ENCODE peak calls at places on chromosomes 7 and 10, in eight cellular contexts. One of them, this sample, is unnamed.

GRCh38 chr10:58372630-58373445 is 12.4 kb upstream of the TFAM start:
- ATAC-seq in stimulated activated naive CD8-positive, alpha-beta T cell treated with anti-CD3 and anti-CD28 coated beads, Interleukin-15, Interleukin-2, amounts not matched to agents 100 U/mL and 50 U/mL, for 24 hours: no peak
- ATAC-seq in heart right ventricle: peak; percentile 46
- ATAC-seq in right cardiac atrium: no peak
- ATAC-seq in left cardiac atrium: no peak
- ATAC-seq in activated T-cell treated with anti-CD3 and anti-CD28 coated beads, Interleukin-2, amount 50 U/mL, for 72 hours: no peak
- ATAC-seq in K562: peak; percentile 60
- ATAC-seq in stimulated activated naive B cell treated with anti-CD40 and anti-IgM and Interleukin-4, amounts not matched to agents 10 μg/mL and 1 μg/mL and 100 μg/mL, for 72 hours: peak; percentile 80
- ATAC-seq in this sample: peak; percentile 73

GRCh38 chr10:84179059-84179710 is 5.6 kb downstream of the GPR15LG start:
- ATAC-seq in K562: no peak
- ATAC-seq in stimulated activated naive B cell treated with anti-CD40 and anti-IgM and Interleukin-4, amounts not matched to agents 10 μg/mL and 1 μg/mL and 100 μg/mL, for 72 hours: peak; percentile 91
- ATAC-seq in heart right ventricle: no peak
- ATAC-seq in left cardiac atrium: no peak
- ATAC-seq in right cardiac atrium: peak; percentile 49
- ATAC-seq in activated T-cell treated with anti-CD3 and anti-CD28 coated beads, Interleukin-2, amount 50 U/mL, for 72 hours: peak; percentile 64
- ATAC-seq in stimulated activated naive CD8-positive, alpha-beta T cell treated with anti-CD3 and anti-CD28 coated beads, Interleukin-15, Interleukin-2, amounts not matched to agents 100 U/mL and 50 U/mL, for 24 hours: peak; percentile 44
- ATAC-seq in this sample: peak; percentile 91

GRCh38 chr7:33477719-33478480 is 348.5 kb downstream of the BBS9 start:
- ATAC-seq in left cardiac atrium: no peak
- ATAC-seq in stimulated activated naive CD8-positive, alpha-beta T cell treated with anti-CD3 and anti-CD28 coated beads, Interleukin-15, Interleukin-2, amounts not matched to agents 100 U/mL and 50 U/mL, for 24 hours: no peak
- ATAC-seq in stimulated activated naive B cell treated with anti-CD40 and anti-IgM and Interleukin-4, amounts not matched to agents 10 μg/mL and 1 μg/mL and 100 μg/mL, for 72 hours: no peak
- ATAC-seq in K562: no peak
- ATAC-seq in activated T-cell treated with anti-CD3 and anti-CD28 coated beads, Interleukin-2, amount 50 U/mL, for 72 hours: no peak
- ATAC-seq in right cardiac atrium: no peak
- ATAC-seq in heart right ventricle: no peak
- ATAC-seq in this sample: no peak

GRCh38 chr7:105102557-105103352 is 88.8 kb downstream of the KMT2E start:
- ATAC-seq in heart right ventricle: no peak
- ATAC-seq in activated T-cell treated with anti-CD3 and anti-CD28 coated beads, Interleukin-2, amount 50 U/mL, for 72 hours: no peak
- ATAC-seq in stimulated activated naive CD8-positive, alpha-beta T cell treated with anti-CD3 and anti-CD28 coated beads, Interleukin-15, Interleukin-2, amounts not matched to agents 100 U/mL and 50 U/mL, for 24 hours: no peak
- ATAC-seq in left cardiac atrium: no peak
- ATAC-seq in K562: no peak
- ATAC-seq in stimulated activated naive B cell treated with anti-CD40 and anti-IgM and Interleukin-4, amounts not matched to agents 10 μg/mL and 1 μg/mL and 100 μg/mL, for 72 hours: no peak
- ATAC-seq in right cardiac atrium: no peak
- ATAC-seq in this sample: no peak

GRCh38 chr10:79542619-79543018 is 17.6 kb downstream of the SFTPA2 start:
- ATAC-seq in K562: no peak
- ATAC-seq in right cardiac atrium: no peak
- ATAC-seq in activated T-cell treated with anti-CD3 and anti-CD28 coated beads, Interleukin-2, amount 50 U/mL, for 72 hours: no peak
- ATAC-seq in left cardiac atrium: no peak
- ATAC-seq in stimulated activated naive B cell treated with anti-CD40 and anti-IgM and Interleukin-4, amounts not matched to agents 10 μg/mL and 1 μg/mL and 100 μg/mL, for 72 hours: no peak
- ATAC-seq in stimulated activated naive CD8-positive, alpha-beta T cell treated with anti-CD3 and anti-CD28 coated beads, Interleukin-15, Interleukin-2, amounts not matched to agents 100 U/mL and 50 U/mL, for 24 hours: no peak
- ATAC-seq in heart right ventricle: no peak
- ATAC-seq in this sample: no peak

GRCh38 chr10:77872947-77873557 is 53.5 kb downstream of the DLG5 start:
- ATAC-seq in heart right ventricle: no peak
- ATAC-seq in left cardiac atrium: no peak
- ATAC-seq in activated T-cell treated with anti-CD3 and anti-CD28 coated beads, Interleukin-2, amount 50 U/mL, for 72 hours: no peak
- ATAC-seq in K562: no peak
- ATAC-seq in stimulated activated naive B cell treated with anti-CD40 and anti-IgM and Interleukin-4, amounts not matched to agents 10 μg/mL and 1 μg/mL and 100 μg/mL, for 72 hours: no peak
- ATAC-seq in stimulated activated naive CD8-positive, alpha-beta T cell treated with anti-CD3 and anti-CD28 coated beads, Interleukin-15, Interleukin-2, amounts not matched to agents 100 U/mL and 50 U/mL, for 24 hours: no peak
- ATAC-seq in right cardiac atrium: no peak
- ATAC-seq in this sample: no peak

GRCh38 chr10:70537398-70538194 is 59.0 kb downstream of the PALD1 start:
- ATAC-seq in heart right ventricle: no peak
- ATAC-seq in left cardiac atrium: no peak
- ATAC-seq in K562: peak; percentile 82
- ATAC-seq in stimulated activated naive B cell treated with anti-CD40 and anti-IgM and Interleukin-4, amounts not matched to agents 10 μg/mL and 1 μg/mL and 100 μg/mL, for 72 hours: peak; percentile 41
- ATAC-seq in right cardiac atrium: no peak
- ATAC-seq in activated T-cell treated with anti-CD3 and anti-CD28 coated beads, Interleukin-2, amount 50 U/mL, for 72 hours: peak; percentile 26
- ATAC-seq in stimulated activated naive CD8-positive, alpha-beta T cell treated with anti-CD3 and anti-CD28 coated beads, Interleukin-15, Interleukin-2, amounts not matched to agents 100 U/mL and 50 U/mL, for 24 hours: peak; percentile 8
- ATAC-seq in this sample: no peak

GRCh38 chr10:125775491-125776106 is at the start of gene MMP21:
- ATAC-seq in stimulated activated naive CD8-positive, alpha-beta T cell treated with anti-CD3 and anti-CD28 coated beads, Interleukin-15, Interleukin-2, amounts not matched to agents 100 U/mL and 50 U/mL, for 24 hours: no peak
- ATAC-seq in heart right ventricle: no peak
- ATAC-seq in left cardiac atrium: no peak
- ATAC-seq in right cardiac atrium: no peak
- ATAC-seq in K562: no peak
- ATAC-seq in stimulated activated naive B cell treated with anti-CD40 and anti-IgM and Interleukin-4, amounts not matched to agents 10 μg/mL and 1 μg/mL and 100 μg/mL, for 72 hours: no peak
- ATAC-seq in activated T-cell treated with anti-CD3 and anti-CD28 coated beads, Interleukin-2, amount 50 U/mL, for 72 hours: no peak
- ATAC-seq in this sample: no peak

GRCh38 chr10:98664329-98665042 is 217.8 kb upstream of the HPS1 start:
- ATAC-seq in activated T-cell treated with anti-CD3 and anti-CD28 coated beads, Interleukin-2, amount 50 U/mL, for 72 hours: peak; percentile 62
- ATAC-seq in left cardiac atrium: no peak
- ATAC-seq in K562: peak; percentile 74
- ATAC-seq in stimulated activated naive B cell treated with anti-CD40 and anti-IgM and Interleukin-4, amounts not matched to agents 10 μg/mL and 1 μg/mL and 100 μg/mL, for 72 hours: peak; percentile 67
- ATAC-seq in stimulated activated naive CD8-positive, alpha-beta T cell treated with anti-CD3 and anti-CD28 coated beads, Interleukin-15, Interleukin-2, amounts not matched to agents 100 U/mL and 50 U/mL, for 24 hours: peak; percentile 36
- ATAC-seq in right cardiac atrium: no peak
- ATAC-seq in heart right ventricle: no peak
- ATAC-seq in this sample: peak; percentile 68

GRCh38 chr7:10889266-10889898 is 84.3 kb upstream of the PHF14 start:
- ATAC-seq in stimulated activated naive CD8-positive, alpha-beta T cell treated with anti-CD3 and anti-CD28 coated beads, Interleukin-15, Interleukin-2, amounts not matched to agents 100 U/mL and 50 U/mL, for 24 hours: peak; percentile 85
- ATAC-seq in activated T-cell treated with anti-CD3 and anti-CD28 coated beads, Interleukin-2, amount 50 U/mL, for 72 hours: peak; percentile 81
- ATAC-seq in heart right ventricle: no peak
- ATAC-seq in K562: peak; percentile 95
- ATAC-seq in left cardiac atrium: peak; percentile 70
- ATAC-seq in stimulated activated naive B cell treated with anti-CD40 and anti-IgM and Interleukin-4, amounts not matched to agents 10 μg/mL and 1 μg/mL and 100 μg/mL, for 72 hours: peak; percentile 93
- ATAC-seq in right cardiac atrium: peak; percentile 63
- ATAC-seq in this sample: peak; percentile 72

GRCh38 chr7:16753932-16754571 is 497 bp downstream of the TSPAN13 start:
- ATAC-seq in activated T-cell treated with anti-CD3 and anti-CD28 coated beads, Interleukin-2, amount 50 U/mL, for 72 hours: peak; percentile 35
- ATAC-seq in right cardiac atrium: peak; percentile 65
- ATAC-seq in heart right ventricle: peak; percentile 74
- ATAC-seq in left cardiac atrium: peak; percentile 60
- ATAC-seq in stimulated activated naive B cell treated with anti-CD40 and anti-IgM and Interleukin-4, amounts not matched to agents 10 μg/mL and 1 μg/mL and 100 μg/mL, for 72 hours: peak; percentile 48
- ATAC-seq in stimulated activated naive CD8-positive, alpha-beta T cell treated with anti-CD3 and anti-CD28 coated beads, Interleukin-15, Interleukin-2, amounts not matched to agents 100 U/mL and 50 U/mL, for 24 hours: peak; percentile 42
- ATAC-seq in K562: peak; percentile 65
- ATAC-seq in this sample: peak; percentile 62

GRCh38 chr10:593901-594457 is 95.5 kb downstream of the DIP2C start:
- ATAC-seq in stimulated activated naive B cell treated with anti-CD40 and anti-IgM and Interleukin-4, amounts not matched to agents 10 μg/mL and 1 μg/mL and 100 μg/mL, for 72 hours: no peak
- ATAC-seq in right cardiac atrium: peak; percentile 87
- ATAC-seq in K562: peak; percentile 55
- ATAC-seq in activated T-cell treated with anti-CD3 and anti-CD28 coated beads, Interleukin-2, amount 50 U/mL, for 72 hours: no peak
- ATAC-seq in left cardiac atrium: peak; percentile 60
- ATAC-seq in stimulated activated naive CD8-positive, alpha-beta T cell treated with anti-CD3 and anti-CD28 coated beads, Interleukin-15, Interleukin-2, amounts not matched to agents 100 U/mL and 50 U/mL, for 24 hours: no peak
- ATAC-seq in heart right ventricle: peak; percentile 34
- ATAC-seq in this sample: no peak

GRCh38 chr10:34116780-34117179 is 698.3 kb downstream of the PARD3 start:
- ATAC-seq in stimulated activated naive B cell treated with anti-CD40 and anti-IgM and Interleukin-4, amounts not matched to agents 10 μg/mL and 1 μg/mL and 100 μg/mL, for 72 hours: no peak
- ATAC-seq in heart right ventricle: peak; percentile 47
- ATAC-seq in right cardiac atrium: peak; percentile 54
- ATAC-seq in activated T-cell treated with anti-CD3 and anti-CD28 coated beads, Interleukin-2, amount 50 U/mL, for 72 hours: no peak
- ATAC-seq in stimulated activated naive CD8-positive, alpha-beta T cell treated with anti-CD3 and anti-CD28 coated beads, Interleukin-15, Interleukin-2, amounts not matched to agents 100 U/mL and 50 U/mL, for 24 hours: no peak
- ATAC-seq in left cardiac atrium: peak; percentile 66
- ATAC-seq in K562: no peak
- ATAC-seq in this sample: no peak

GRCh38 chr7:101099969-101100781 is 14.9 kb downstream of the TRIM56 start:
- ATAC-seq in left cardiac atrium: peak; percentile 98
- ATAC-seq in stimulated activated naive CD8-positive, alpha-beta T cell treated with anti-CD3 and anti-CD28 coated beads, Interleukin-15, Interleukin-2, amounts not matched to agents 100 U/mL and 50 U/mL, for 24 hours: peak; percentile 87
- ATAC-seq in right cardiac atrium: peak; percentile 96
- ATAC-seq in activated T-cell treated with anti-CD3 and anti-CD28 coated beads, Interleukin-2, amount 50 U/mL, for 72 hours: peak; percentile 91
- ATAC-seq in K562: peak; percentile 95
- ATAC-seq in heart right ventricle: peak; percentile 95
- ATAC-seq in stimulated activated naive B cell treated with anti-CD40 and anti-IgM and Interleukin-4, amounts not matched to agents 10 μg/mL and 1 μg/mL and 100 μg/mL, for 72 hours: peak; percentile 78
- ATAC-seq in this sample: peak; percentile 36

GRCh38 chr7:140403878-140404564 is at the start of gene RAB19:
- ATAC-seq in stimulated activated naive CD8-positive, alpha-beta T cell treated with anti-CD3 and anti-CD28 coated beads, Interleukin-15, Interleukin-2, amounts not matched to agents 100 U/mL and 50 U/mL, for 24 hours: peak; percentile 65
- ATAC-seq in activated T-cell treated with anti-CD3 and anti-CD28 coated beads, Interleukin-2, amount 50 U/mL, for 72 hours: peak; percentile 74
- ATAC-seq in left cardiac atrium: peak; percentile 38
- ATAC-seq in heart right ventricle: no peak
- ATAC-seq in right cardiac atrium: peak; percentile 65
- ATAC-seq in stimulated activated naive B cell treated with anti-CD40 and anti-IgM and Interleukin-4, amounts not matched to agents 10 μg/mL and 1 μg/mL and 100 μg/mL, for 72 hours: peak; percentile 80
- ATAC-seq in K562: peak; percentile 65
- ATAC-seq in this sample: peak; percentile 86

GRCh38 chr7:149140784-149141183 is 6.5 kb upstream of the ZNF398 start:
- ATAC-seq in stimulated activated naive B cell treated with anti-CD40 and anti-IgM and Interleukin-4, amounts not matched to agents 10 μg/mL and 1 μg/mL and 100 μg/mL, for 72 hours: no peak
- ATAC-seq in heart right ventricle: no peak
- ATAC-seq in stimulated activated naive CD8-positive, alpha-beta T cell treated with anti-CD3 and anti-CD28 coated beads, Interleukin-15, Interleukin-2, amounts not matched to agents 100 U/mL and 50 U/mL, for 24 hours: no peak
- ATAC-seq in K562: peak; percentile 27
- ATAC-seq in left cardiac atrium: no peak
- ATAC-seq in activated T-cell treated with anti-CD3 and anti-CD28 coated beads, Interleukin-2, amount 50 U/mL, for 72 hours: no peak
- ATAC-seq in right cardiac atrium: no peak
- ATAC-seq in this sample: no peak

GRCh38 chr7:105857009-105857952 is 19.1 kb downstream of the ATXN7L1 start:
- ATAC-seq in stimulated activated naive CD8-positive, alpha-beta T cell treated with anti-CD3 and anti-CD28 coated beads, Interleukin-15, Interleukin-2, amounts not matched to agents 100 U/mL and 50 U/mL, for 24 hours: peak; percentile 28
- ATAC-seq in left cardiac atrium: no peak
- ATAC-seq in activated T-cell treated with anti-CD3 and anti-CD28 coated beads, Interleukin-2, amount 50 U/mL, for 72 hours: no peak
- ATAC-seq in heart right ventricle: no peak
- ATAC-seq in stimulated activated naive B cell treated with anti-CD40 and anti-IgM and Interleukin-4, amounts not matched to agents 10 μg/mL and 1 μg/mL and 100 μg/mL, for 72 hours: no peak
- ATAC-seq in right cardiac atrium: no peak
- ATAC-seq in K562: no peak
- ATAC-seq in this sample: no peak

GRCh38 chr10:12675171-12675570 is 325.8 kb downstream of the CAMK1D start:
- ATAC-seq in right cardiac atrium: no peak
- ATAC-seq in activated T-cell treated with anti-CD3 and anti-CD28 coated beads, Interleukin-2, amount 50 U/mL, for 72 hours: no peak
- ATAC-seq in stimulated activated naive B cell treated with anti-CD40 and anti-IgM and Interleukin-4, amounts not matched to agents 10 μg/mL and 1 μg/mL and 100 μg/mL, for 72 hours: no peak
- ATAC-seq in K562: no peak
- ATAC-seq in left cardiac atrium: no peak
- ATAC-seq in stimulated activated naive CD8-positive, alpha-beta T cell treated with anti-CD3 and anti-CD28 coated beads, Interleukin-15, Interleukin-2, amounts not matched to agents 100 U/mL and 50 U/mL, for 24 hours: no peak
- ATAC-seq in heart right ventricle: no peak
- ATAC-seq in this sample: no peak

GRCh38 chr7:35650751-35651150 is 44.2 kb downstream of the HERPUD2 start:
- ATAC-seq in right cardiac atrium: peak; percentile 20
- ATAC-seq in stimulated activated naive B cell treated with anti-CD40 and anti-IgM and Interleukin-4, amounts not matched to agents 10 μg/mL and 1 μg/mL and 100 μg/mL, for 72 hours: no peak
- ATAC-seq in K562: no peak
- ATAC-seq in heart right ventricle: no peak
- ATAC-seq in stimulated activated naive CD8-positive, alpha-beta T cell treated with anti-CD3 and anti-CD28 coated beads, Interleukin-15, Interleukin-2, amounts not matched to agents 100 U/mL and 50 U/mL, for 24 hours: no peak
- ATAC-seq in activated T-cell treated with anti-CD3 and anti-CD28 coated beads, Interleukin-2, amount 50 U/mL, for 72 hours: no peak
- ATAC-seq in left cardiac atrium: no peak
- ATAC-seq in this sample: no peak

GRCh38 chr7:134701272-134701671 is 54.6 kb downstream of the BPGM start:
- ATAC-seq in stimulated activated naive B cell treated with anti-CD40 and anti-IgM and Interleukin-4, amounts not matched to agents 10 μg/mL and 1 μg/mL and 100 μg/mL, for 72 hours: peak; percentile 54
- ATAC-seq in left cardiac atrium: no peak
- ATAC-seq in stimulated activated naive CD8-positive, alpha-beta T cell treated with anti-CD3 and anti-CD28 coated beads, Interleukin-15, Interleukin-2, amounts not matched to agents 100 U/mL and 50 U/mL, for 24 hours: no peak
- ATAC-seq in heart right ventricle: no peak
- ATAC-seq in right cardiac atrium: peak; percentile 25
- ATAC-seq in K562: peak; percentile 89
- ATAC-seq in activated T-cell treated with anti-CD3 and anti-CD28 coated beads, Interleukin-2, amount 50 U/mL, for 72 hours: peak; percentile 62
- ATAC-seq in this sample: no peak

GRCh38 chr7:51300762-51301674 is 15.6 kb downstream of the COBL start:
- ATAC-seq in stimulated activated naive B cell treated with anti-CD40 and anti-IgM and Interleukin-4, amounts not matched to agents 10 μg/mL and 1 μg/mL and 100 μg/mL, for 72 hours: no peak
- ATAC-seq in heart right ventricle: peak; percentile 55
- ATAC-seq in left cardiac atrium: peak; percentile 24
- ATAC-seq in activated T-cell treated with anti-CD3 and anti-CD28 coated beads, Interleukin-2, amount 50 U/mL, for 72 hours: no peak
- ATAC-seq in stimulated activated naive CD8-positive, alpha-beta T cell treated with anti-CD3 and anti-CD28 coated beads, Interleukin-15, Interleukin-2, amounts not matched to agents 100 U/mL and 50 U/mL, for 24 hours: no peak
- ATAC-seq in K562: no peak
- ATAC-seq in right cardiac atrium: peak; percentile 21
- ATAC-seq in this sample: no peak

GRCh38 chr10:102604379-102604960 is 39.8 kb upstream of the TRIM8 start:
- ATAC-seq in right cardiac atrium: peak; percentile 43
- ATAC-seq in heart right ventricle: peak; percentile 26
- ATAC-seq in K562: no peak
- ATAC-seq in left cardiac atrium: no peak
- ATAC-seq in activated T-cell treated with anti-CD3 and anti-CD28 coated beads, Interleukin-2, amount 50 U/mL, for 72 hours: no peak
- ATAC-seq in stimulated activated naive B cell treated with anti-CD40 and anti-IgM and Interleukin-4, amounts not matched to agents 10 μg/mL and 1 μg/mL and 100 μg/mL, for 72 hours: peak; percentile 12
- ATAC-seq in stimulated activated naive CD8-positive, alpha-beta T cell treated with anti-CD3 and anti-CD28 coated beads, Interleukin-15, Interleukin-2, amounts not matched to agents 100 U/mL and 50 U/mL, for 24 hours: no peak
- ATAC-seq in this sample: no peak

GRCh38 chr10:114638874-114639625 is 19.0 kb downstream of the ABLIM1 start:
- ATAC-seq in stimulated activated naive CD8-positive, alpha-beta T cell treated with anti-CD3 and anti-CD28 coated beads, Interleukin-15, Interleukin-2, amounts not matched to agents 100 U/mL and 50 U/mL, for 24 hours: peak; percentile 66
- ATAC-seq in activated T-cell treated with anti-CD3 and anti-CD28 coated beads, Interleukin-2, amount 50 U/mL, for 72 hours: peak; percentile 26
- ATAC-seq in stimulated activated naive B cell treated with anti-CD40 and anti-IgM and Interleukin-4, amounts not matched to agents 10 μg/mL and 1 μg/mL and 100 μg/mL, for 72 hours: peak; percentile 94
- ATAC-seq in left cardiac atrium: no peak
- ATAC-seq in heart right ventricle: no peak
- ATAC-seq in right cardiac atrium: no peak
- ATAC-seq in K562: no peak
- ATAC-seq in this sample: peak; percentile 89

GRCh38 chr7:1269336-1269890 is 36.7 kb downstream of the UNCX start:
- ATAC-seq in stimulated activated naive CD8-positive, alpha-beta T cell treated with anti-CD3 and anti-CD28 coated beads, Interleukin-15, Interleukin-2, amounts not matched to agents 100 U/mL and 50 U/mL, for 24 hours: no peak
- ATAC-seq in activated T-cell treated with anti-CD3 and anti-CD28 coated beads, Interleukin-2, amount 50 U/mL, for 72 hours: no peak
- ATAC-seq in right cardiac atrium: no peak
- ATAC-seq in left cardiac atrium: no peak
- ATAC-seq in K562: no peak
- ATAC-seq in stimulated activated naive B cell treated with anti-CD40 and anti-IgM and Interleukin-4, amounts not matched to agents 10 μg/mL and 1 μg/mL and 100 μg/mL, for 72 hours: no peak
- ATAC-seq in heart right ventricle: no peak
- ATAC-seq in this sample: no peak

GRCh38 chr7:2688409-2689342 is 674 bp downstream of the AMZ1 start:
- ATAC-seq in right cardiac atrium: no peak
- ATAC-seq in stimulated activated naive B cell treated with anti-CD40 and anti-IgM and Interleukin-4, amounts not matched to agents 10 μg/mL and 1 μg/mL and 100 μg/mL, for 72 hours: peak; percentile 77
- ATAC-seq in stimulated activated naive CD8-positive, alpha-beta T cell treated with anti-CD3 and anti-CD28 coated beads, Interleukin-15, Interleukin-2, amounts not matched to agents 100 U/mL and 50 U/mL, for 24 hours: peak; percentile 45
- ATAC-seq in left cardiac atrium: no peak
- ATAC-seq in K562: no peak
- ATAC-seq in heart right ventricle: no peak
- ATAC-seq in activated T-cell treated with anti-CD3 and anti-CD28 coated beads, Interleukin-2, amount 50 U/mL, for 72 hours: peak; percentile 43
- ATAC-seq in this sample: peak; percentile 71

GRCh38 chr10:8138471-8138870 is 84.0 kb downstream of the GATA3 start:
- ATAC-seq in right cardiac atrium: no peak
- ATAC-seq in stimulated activated naive B cell treated with anti-CD40 and anti-IgM and Interleukin-4, amounts not matched to agents 10 μg/mL and 1 μg/mL and 100 μg/mL, for 72 hours: no peak
- ATAC-seq in stimulated activated naive CD8-positive, alpha-beta T cell treated with anti-CD3 and anti-CD28 coated beads, Interleukin-15, Interleukin-2, amounts not matched to agents 100 U/mL and 50 U/mL, for 24 hours: peak; percentile 15
- ATAC-seq in activated T-cell treated with anti-CD3 and anti-CD28 coated beads, Interleukin-2, amount 50 U/mL, for 72 hours: peak; percentile 23
- ATAC-seq in heart right ventricle: no peak
- ATAC-seq in left cardiac atrium: no peak
- ATAC-seq in K562: no peak
- ATAC-seq in this sample: no peak

GRCh38 chr7:158595068-158595467 is 7.4 kb upstream of the PTPRN2 start:
- ATAC-seq in heart right ventricle: no peak
- ATAC-seq in activated T-cell treated with anti-CD3 and anti-CD28 coated beads, Interleukin-2, amount 50 U/mL, for 72 hours: peak; percentile 47
- ATAC-seq in stimulated activated naive B cell treated with anti-CD40 and anti-IgM and Interleukin-4, amounts not matched to agents 10 μg/mL and 1 μg/mL and 100 μg/mL, for 72 hours: peak; percentile 38
- ATAC-seq in stimulated activated naive CD8-positive, alpha-beta T cell treated with anti-CD3 and anti-CD28 coated beads, Interleukin-15, Interleukin-2, amounts not matched to agents 100 U/mL and 50 U/mL, for 24 hours: peak; percentile 79
- ATAC-seq in K562: no peak
- ATAC-seq in left cardiac atrium: peak; percentile 55
- ATAC-seq in right cardiac atrium: peak; percentile 62
- ATAC-seq in this sample: peak; percentile 97

GRCh38 chr7:33667261-33667660 is 238.1 kb upstream of the BMPER start:
- ATAC-seq in stimulated activated naive B cell treated with anti-CD40 and anti-IgM and Interleukin-4, amounts not matched to agents 10 μg/mL and 1 μg/mL and 100 μg/mL, for 72 hours: no peak
- ATAC-seq in heart right ventricle: no peak
- ATAC-seq in K562: no peak
- ATAC-seq in activated T-cell treated with anti-CD3 and anti-CD28 coated beads, Interleukin-2, amount 50 U/mL, for 72 hours: no peak
- ATAC-seq in right cardiac atrium: no peak
- ATAC-seq in left cardiac atrium: no peak
- ATAC-seq in stimulated activated naive CD8-positive, alpha-beta T cell treated with anti-CD3 and anti-CD28 coated beads, Interleukin-15, Interleukin-2, amounts not matched to agents 100 U/mL and 50 U/mL, for 24 hours: no peak
- ATAC-seq in this sample: no peak

GRCh38 chr7:45192546-45193177 is 35.1 kb downstream of the RAMP3 start:
- ATAC-seq in left cardiac atrium: no peak
- ATAC-seq in right cardiac atrium: no peak
- ATAC-seq in K562: no peak
- ATAC-seq in activated T-cell treated with anti-CD3 and anti-CD28 coated beads, Interleukin-2, amount 50 U/mL, for 72 hours: no peak
- ATAC-seq in stimulated activated naive CD8-positive, alpha-beta T cell treated with anti-CD3 and anti-CD28 coated beads, Interleukin-15, Interleukin-2, amounts not matched to agents 100 U/mL and 50 U/mL, for 24 hours: no peak
- ATAC-seq in stimulated activated naive B cell treated with anti-CD40 and anti-IgM and Interleukin-4, amounts not matched to agents 10 μg/mL and 1 μg/mL and 100 μg/mL, for 72 hours: no peak
- ATAC-seq in heart right ventricle: peak; percentile 38
- ATAC-seq in this sample: no peak

GRCh38 chr10:12448340-12448728 is 99.0 kb downstream of the CAMK1D start:
- ATAC-seq in stimulated activated naive CD8-positive, alpha-beta T cell treated with anti-CD3 and anti-CD28 coated beads, Interleukin-15, Interleukin-2, amounts not matched to agents 100 U/mL and 50 U/mL, for 24 hours: no peak
- ATAC-seq in K562: no peak
- ATAC-seq in right cardiac atrium: no peak
- ATAC-seq in heart right ventricle: no peak
- ATAC-seq in left cardiac atrium: no peak
- ATAC-seq in stimulated activated naive B cell treated with anti-CD40 and anti-IgM and Interleukin-4, amounts not matched to agents 10 μg/mL and 1 μg/mL and 100 μg/mL, for 72 hours: no peak
- ATAC-seq in activated T-cell treated with anti-CD3 and anti-CD28 coated beads, Interleukin-2, amount 50 U/mL, for 72 hours: no peak
- ATAC-seq in this sample: no peak

GRCh38 chr10:82742478-82742877 is 867.5 kb downstream of the NRG3 start:
- ATAC-seq in right cardiac atrium: no peak
- ATAC-seq in left cardiac atrium: no peak
- ATAC-seq in activated T-cell treated with anti-CD3 and anti-CD28 coated beads, Interleukin-2, amount 50 U/mL, for 72 hours: no peak
- ATAC-seq in stimulated activated naive B cell treated with anti-CD40 and anti-IgM and Interleukin-4, amounts not matched to agents 10 μg/mL and 1 μg/mL and 100 μg/mL, for 72 hours: no peak
- ATAC-seq in stimulated activated naive CD8-positive, alpha-beta T cell treated with anti-CD3 and anti-CD28 coated beads, Interleukin-15, Interleukin-2, amounts not matched to agents 100 U/mL and 50 U/mL, for 24 hours: no peak
- ATAC-seq in K562: no peak
- ATAC-seq in heart right ventricle: no peak
- ATAC-seq in this sample: no peak

GRCh38 chr7:2876031-2876862 is 32.1 kb upstream of the GNA12 start:
- ATAC-seq in K562: no peak
- ATAC-seq in heart right ventricle: no peak
- ATAC-seq in left cardiac atrium: no peak
- ATAC-seq in right cardiac atrium: no peak
- ATAC-seq in activated T-cell treated with anti-CD3 and anti-CD28 coated beads, Interleukin-2, amount 50 U/mL, for 72 hours: no peak
- ATAC-seq in stimulated activated naive CD8-positive, alpha-beta T cell treated with anti-CD3 and anti-CD28 coated beads, Interleukin-15, Interleukin-2, amounts not matched to agents 100 U/mL and 50 U/mL, for 24 hours: no peak
- ATAC-seq in stimulated activated naive B cell treated with anti-CD40 and anti-IgM and Interleukin-4, amounts not matched to agents 10 μg/mL and 1 μg/mL and 100 μg/mL, for 72 hours: no peak
- ATAC-seq in this sample: no peak

GRCh38 chr10:51590802-51591201 is 108.6 kb downstream of the CSTF2T start:
- ATAC-seq in right cardiac atrium: no peak
- ATAC-seq in stimulated activated naive B cell treated with anti-CD40 and anti-IgM and Interleukin-4, amounts not matched to agents 10 μg/mL and 1 μg/mL and 100 μg/mL, for 72 hours: no peak
- ATAC-seq in activated T-cell treated with anti-CD3 and anti-CD28 coated beads, Interleukin-2, amount 50 U/mL, for 72 hours: no peak
- ATAC-seq in K562: no peak
- ATAC-seq in heart right ventricle: no peak
- ATAC-seq in left cardiac atrium: no peak
- ATAC-seq in stimulated activated naive CD8-positive, alpha-beta T cell treated with anti-CD3 and anti-CD28 coated beads, Interleukin-15, Interleukin-2, amounts not matched to agents 100 U/mL and 50 U/mL, for 24 hours: no peak
- ATAC-seq in this sample: no peak

GRCh38 chr10:128095023-128095752 is 31.0 kb downstream of the MKI67 start:
- ATAC-seq in stimulated activated naive B cell treated with anti-CD40 and anti-IgM and Interleukin-4, amounts not matched to agents 10 μg/mL and 1 μg/mL and 100 μg/mL, for 72 hours: no peak
- ATAC-seq in left cardiac atrium: peak; percentile 53
- ATAC-seq in activated T-cell treated with anti-CD3 and anti-CD28 coated beads, Interleukin-2, amount 50 U/mL, for 72 hours: peak; percentile 81
- ATAC-seq in stimulated activated naive CD8-positive, alpha-beta T cell treated with anti-CD3 and anti-CD28 coated beads, Interleukin-15, Interleukin-2, amounts not matched to agents 100 U/mL and 50 U/mL, for 24 hours: peak; percentile 30
- ATAC-seq in K562: peak; percentile 21
- ATAC-seq in heart right ventricle: no peak
- ATAC-seq in right cardiac atrium: no peak
- ATAC-seq in this sample: peak; percentile 76

This sample was measured in stimulated activated memory B cell treated with anti-CD40 and anti-IgM and Interleukin-4, amounts not matched to agents 10 μg/mL and 1 μg/mL and 100 μg/mL, for 72 hours.